ENCODE peak calls at places on chromosomes 6 and 20, in nine cellular contexts. Y, F, T, Q, P, D, H, U and B are unnamed samples.

GRCh38 chr6:116106146-116106545 is 5.5 kb downstream of the NT5DC1 start:
- DNase-seq in Y (no peak), F (no peak), T (no peak), Q (no peak), P (no peak), D (no peak), H (no peak), U (no peak), B (no peak)

GRCh38 chr6:145544031-145544430 is 191.3 kb downstream of the EPM2A start:
- DNase-seq in Y (no peak), F (peak), T (no peak), Q (peak), P (no peak), D (peak), H (no peak), U (peak), B (no peak)

GRCh38 chr6:56659721-56660373 is 17.2 kb upstream of the DST start:
- DNase-seq in Y (no peak), F (no peak), T (no peak), Q (no peak), P (no peak), D (peak), H (no peak), U (no peak), B (no peak)

GRCh38 chr6:25006565-25007001 is 70.8 kb upstream of the RIPOR2 start:
- DNase-seq in Y (no peak), F (peak), T (peak), Q (peak), P (no peak), D (peak), H (no peak), U (no peak), B (no peak)

GRCh38 chr6:32095338-32096086 is 13.6 kb downstream of the TNXB start:
- DNase-seq in Y (no peak), F (no peak), T (no peak), Q (no peak), P (no peak), D (no peak), H (no peak), U (no peak), B (no peak)

GRCh38 chr6:32109114-32109764 is at the start of gene TNXB:
- DNase-seq in Y (no peak), F (peak), T (no peak), Q (peak), P (no peak), D (no peak), H (no peak), U (no peak), B (no peak)

GRCh38 chr6:154408906-154409500 is 52.4 kb upstream of the IPCEF1 start:
- DNase-seq in Y (no peak), F (no peak), T (no peak), Q (no peak), P (no peak), D (peak), H (no peak), U (no peak), B (no peak)

GRCh38 chr20:8156603-8157079 is 24.6 kb downstream of the PLCB1 start:
- DNase-seq in Y (no peak), F (no peak), T (no peak), Q (no peak), P (no peak), D (peak), H (no peak), U (no peak), B (no peak)

GRCh38 chr6:156955494-156956183 is 178.5 kb downstream of the ARID1B start:
- DNase-seq in Y (no peak), F (peak), T (no peak), Q (peak), P (no peak), D (peak), H (no peak), U (no peak), B (no peak)

GRCh38 chr20:36248836-36249235 is 12.6 kb downstream of the AAR2 start:
- DNase-seq in Y (no peak), F (no peak), T (no peak), Q (no peak), P (no peak), D (no peak), H (no peak), U (no peak), B (no peak)

GRCh38 chr6:14269434-14269833 is 151.9 kb downstream of the CD83 start:
- DNase-seq in Y (no peak), F (no peak), T (no peak), Q (no peak), P (no peak), D (no peak), H (no peak), U (no peak), B (no peak)

GRCh38 chr6:96460052-96460700 is 61.4 kb upstream of the UFL1 start:
- DNase-seq in Y (no peak), F (no peak), T (no peak), Q (no peak), P (no peak), D (no peak), H (no peak), U (no peak), B (no peak)

GRCh38 chr6:24740861-24741260 is 21.9 kb upstream of the C6orf62 start:
- DNase-seq in Y (no peak), F (no peak), T (no peak), Q (no peak), P (no peak), D (no peak), H (no peak), U (no peak), B (no peak)

GRCh38 chr6:167652701-167653095 is 174.0 kb upstream of the AFDN start:
- DNase-seq in Y (no peak), F (no peak), T (no peak), Q (no peak), P (peak), D (no peak), H (no peak), U (no peak), B (no peak)

DNA sequence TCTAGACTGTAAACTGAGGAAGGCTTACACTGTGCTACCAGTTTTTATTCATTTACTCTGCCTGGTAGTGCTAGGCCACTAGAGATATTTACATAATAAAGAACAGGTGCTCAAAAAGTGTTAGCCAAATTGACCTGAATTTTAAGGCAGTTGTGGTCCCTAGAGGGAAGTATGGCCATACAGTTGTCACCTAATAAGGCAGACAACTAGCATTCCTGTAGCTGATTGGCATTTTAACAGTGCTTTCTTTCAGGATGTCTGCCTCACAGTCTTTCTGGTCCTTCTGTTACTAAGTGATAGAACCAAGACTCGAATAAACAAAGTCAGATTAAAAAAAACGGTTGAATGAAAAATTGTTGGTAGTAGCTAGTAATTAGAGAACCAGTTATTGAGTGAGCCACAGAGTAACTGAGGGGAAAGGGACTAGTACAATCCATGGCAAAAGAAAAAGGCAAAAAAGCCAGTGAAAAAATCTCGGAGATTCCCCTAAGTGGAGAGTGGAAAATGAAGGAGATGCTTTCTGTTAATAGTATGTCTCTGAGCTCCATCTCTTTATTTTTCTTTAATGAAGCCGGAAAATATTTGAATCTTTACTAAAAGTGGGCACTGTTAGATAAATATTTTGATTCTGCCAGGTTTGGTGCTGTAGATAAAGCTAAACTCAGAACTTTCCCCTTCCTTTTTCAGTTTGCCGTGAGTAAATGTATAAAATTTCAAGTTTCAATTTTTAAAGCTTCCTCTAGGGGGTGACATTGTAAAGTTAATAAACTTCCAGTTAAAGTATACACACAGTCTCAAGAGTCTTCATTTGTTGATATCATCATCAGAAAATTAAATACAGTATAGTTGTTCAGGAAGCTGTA is 9.1 kb downstream of the VTA1 start:
- DNase-seq in Y (no peak), F (no peak), T (no peak), Q (no peak), P (peak), D (peak), H (no peak), U (no peak), B (no peak)
- TF ChIP-seq CTCF in Y (peak), F (peak), T (peak), Q (peak), P (peak), D (peak), H (peak), U (no peak), B (no peak)

DNA sequence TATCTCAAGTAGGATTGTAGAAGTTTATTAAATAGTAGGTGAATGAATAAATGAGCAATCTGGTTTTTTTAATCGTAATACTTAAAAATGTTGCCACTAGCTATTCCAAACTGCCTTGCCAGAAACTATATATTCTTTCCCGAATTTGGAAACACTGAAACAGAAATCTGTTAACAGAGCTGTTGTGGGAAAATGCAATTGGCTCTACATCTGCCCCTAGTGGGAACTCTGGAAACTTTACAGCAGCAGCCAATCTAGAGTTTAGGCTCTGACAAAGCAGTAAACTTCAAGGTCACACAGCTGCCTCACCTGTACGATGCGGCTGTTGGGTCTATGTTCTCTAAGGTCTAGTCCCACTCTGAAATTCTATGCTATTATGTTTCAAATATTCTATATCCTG is 41.7 kb downstream of the SYNE1 start:
- DNase-seq in Y (no peak), F (no peak), T (no peak), Q (no peak), P (no peak), D (peak), H (no peak), U (no peak), B (no peak)
- TF ChIP-seq CTCF in Y (peak), F (no peak), T (peak), Q (peak), P (peak), D (peak), H (peak), U (peak), B (no peak)

GRCh38 chr6:112618796-112619195 is 271.7 kb downstream of the RFPL4B start:
- DNase-seq in Y (peak), F (no peak), T (no peak), Q (no peak), P (peak), D (peak), H (no peak), U (no peak), B (no peak)
- TF ChIP-seq CTCF in Y (no peak), F (no peak), T (no peak), Q (no peak), P (peak), D (no peak), H (peak), U (peak), B (no peak)

DNA sequence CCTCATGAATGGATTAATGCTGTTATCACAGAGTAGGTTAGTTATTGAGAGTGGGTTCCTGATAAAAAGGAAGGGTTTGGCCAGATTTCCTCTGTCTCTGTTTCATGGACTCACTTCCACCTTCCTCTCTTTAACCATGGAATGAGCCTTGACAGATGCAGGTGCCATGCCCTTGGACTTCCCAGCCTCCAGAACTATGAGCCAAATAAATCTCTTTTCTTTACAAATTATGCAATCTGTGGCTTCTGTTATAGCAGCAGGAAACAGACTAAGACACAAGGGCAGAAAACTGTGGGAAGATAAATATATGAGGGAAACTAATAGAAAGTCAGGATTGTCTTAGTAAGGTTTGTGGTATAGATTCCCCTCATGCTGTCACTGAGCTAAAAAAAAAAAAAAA is 106.5 kb downstream of the QRSL1 start:
- DNase-seq in Y (no peak), F (no peak), T (no peak), Q (no peak), P (no peak), D (no peak), H (no peak), U (no peak), B (no peak)
- TF ChIP-seq CTCF in Y (no peak), F (no peak), T (no peak), Q (no peak), P (no peak), D (no peak), H (no peak), U (no peak), B (no peak)

GRCh38 chr20:1800777-1801176 is 94.4 kb upstream of the SIRPA start:
- DNase-seq in Y (no peak), F (no peak), T (no peak), Q (no peak), P (no peak), D (peak), H (no peak), U (no peak), B (no peak)
- TF ChIP-seq CTCF in Y (no peak), F (peak), T (no peak), Q (no peak), P (peak), D (peak), H (peak), U (peak), B (no peak)

GRCh38 chr6:132648828-132649227 is 10.2 kb downstream of the TAAR1 start:
- DNase-seq in Y (no peak), F (no peak), T (no peak), Q (no peak), P (no peak), D (no peak), H (no peak), U (no peak), B (no peak)

GRCh38 chr6:132650413-132650812 is 8.6 kb downstream of the TAAR1 start:
- DNase-seq in Y (no peak), F (no peak), T (no peak), Q (no peak), P (no peak), D (peak), H (no peak), U (no peak), B (no peak)

GRCh38 chr6:132648356-132648755 is 10.6 kb downstream of the TAAR1 start:
- DNase-seq in Y (no peak), F (no peak), T (no peak), Q (no peak), P (no peak), D (peak), H (no peak), U (peak), B (no peak)

GRCh38 chr6:132651062-132651461 is 7.9 kb downstream of the TAAR1 start:
- DNase-seq in Y (no peak), F (no peak), T (no peak), Q (no peak), P (no peak), D (no peak), H (no peak), U (no peak), B (no peak)
- TF ChIP-seq CTCF in Y (no peak), F (no peak), T (no peak), Q (no peak), P (no peak), D (no peak), H (no peak), U (no peak), B (no peak)

DNA sequence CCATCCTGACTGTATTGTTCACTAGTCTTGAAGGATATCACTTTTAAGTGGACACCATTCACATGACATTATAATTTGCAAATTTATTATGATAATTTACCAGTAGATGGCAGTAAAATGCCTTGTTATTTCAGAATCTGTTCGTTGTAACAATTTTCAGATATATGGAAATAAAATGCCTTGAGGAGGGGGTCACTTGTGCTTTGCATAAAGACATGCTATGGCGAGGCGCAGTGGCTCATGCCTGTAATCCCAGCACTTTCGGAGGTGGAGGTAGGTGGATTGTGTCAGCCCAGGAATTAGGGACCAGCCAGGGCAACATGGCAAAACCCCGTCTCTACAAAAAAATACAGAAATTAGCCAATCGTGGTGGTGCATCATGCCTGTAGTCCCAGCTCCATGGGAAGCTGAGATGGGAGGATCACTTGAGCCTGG is 9.0 kb upstream of the NCOA6 start:
- DNase-seq in Y (no peak), F (no peak), T (no peak), Q (no peak), P (no peak), D (peak), H (no peak), U (peak), B (no peak)
- TF ChIP-seq CTCF in Y (no peak), F (peak), T (no peak), Q (peak), P (peak), D (peak), H (peak), U (no peak), B (no peak)

DNA sequence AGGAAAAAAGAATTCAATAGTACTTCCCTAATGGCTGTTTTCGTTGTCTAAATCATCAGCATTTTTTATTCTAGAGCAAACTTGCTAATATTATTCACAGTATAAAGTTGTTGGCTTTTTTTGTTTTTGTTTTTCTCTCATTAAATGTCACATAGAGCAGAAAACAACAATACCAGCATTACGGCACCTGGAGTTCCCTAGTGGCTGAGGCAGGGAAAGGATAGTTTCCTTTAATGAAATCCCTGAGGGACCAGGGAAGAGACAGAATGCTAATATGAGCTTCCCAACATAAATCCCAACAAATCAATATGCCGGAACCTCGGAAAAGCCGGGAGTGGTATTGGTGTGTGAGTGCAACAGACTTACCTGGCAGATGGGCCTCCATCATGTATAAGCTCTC is 235.2 kb upstream of the ASCC3 start:
- DNase-seq in Y (no peak), F (no peak), T (no peak), Q (no peak), P (no peak), D (no peak), H (no peak), U (no peak), B (no peak)
- TF ChIP-seq CTCF in Y (no peak), F (no peak), T (no peak), Q (no peak), P (peak), D (no peak), H (no peak), U (no peak), B (no peak)

DNA sequence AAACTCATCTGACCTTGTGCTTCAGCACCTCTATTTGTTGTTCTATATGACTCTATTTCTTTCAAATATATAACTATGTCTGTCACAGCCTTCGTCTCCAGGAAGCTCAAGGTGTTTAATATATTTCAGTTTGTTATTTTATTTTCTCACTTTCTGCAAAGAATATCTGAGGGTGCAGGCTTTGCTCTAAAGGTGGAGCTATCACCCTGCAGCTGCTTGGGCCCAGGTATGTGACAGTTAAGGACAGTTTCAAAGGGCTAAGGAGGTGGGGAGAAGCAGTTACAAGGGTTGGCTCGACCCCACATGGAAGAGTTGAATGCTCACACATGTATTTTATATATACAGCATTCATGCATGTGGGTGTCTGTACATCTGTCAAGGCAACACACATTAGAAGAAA is 405.6 kb downstream of the BTBD9 start:
- DNase-seq in Y (no peak), F (no peak), T (no peak), Q (no peak), P (no peak), D (no peak), H (no peak), U (no peak), B (no peak)
- TF ChIP-seq CTCF in Y (no peak), F (no peak), T (no peak), Q (no peak), P (peak), D (no peak), H (no peak), U (no peak), B (no peak)